ENCODE peak calls at places on chromosomes 13 and 19, in nine cellular contexts. N is hypothalamus; J is GM04504; D is osteoblast; L is frontal cortex; F is PC-9; T is endothelial cell; A is activated CD4-positive, alpha-beta T cell treated with anti-CD3 and anti-CD28 coated beads, Interleukin-2, amount 10 ng/mL, durations not matched to agents 7 days and 5 days; Y is astrocyte. U is an unnamed sample.

GRCh38 chr13:22198656-22199217 is 527.9 kb downstream of the FGF9 start:
- DNase-seq in N (no peak), J (no peak), D (no peak), L (no peak), F (no peak), T (no peak), A (no peak), Y (no peak), U (no peak)

GRCh38 chr13:84744203-84744602 is 861.9 kb upstream of the SLITRK1 start:
- DNase-seq in N (no peak), J (no peak), D (no peak), L (no peak), F (no peak), T (no peak), A (no peak), Y (no peak), U (no peak)

GRCh38 chr13:30818323-30818960 is 83.1 kb downstream of the ALOX5AP start:
- DNase-seq in N (no peak), J (peak), D (peak), L (no peak), F (no peak), T (no peak), A (no peak), Y (peak), U (no peak)

GRCh38 chr13:39254606-39255005 is 216.3 kb downstream of the NHLRC3 start:
- DNase-seq in N (no peak), J (no peak), D (no peak), L (no peak), F (no peak), T (no peak), A (no peak), Y (no peak), U (no peak)

GRCh38 chr13:45536224-45536623 is 71.5 kb downstream of the COG3 start:
- DNase-seq in N (no peak), J (no peak), D (no peak), L (no peak), F (no peak), T (no peak), A (no peak), Y (no peak), U (no peak)

GRCh38 chr13:56182598-56182997 is 958.1 kb upstream of the PRR20A start:
- DNase-seq in N (no peak), J (no peak), D (no peak), L (no peak), F (no peak), T (no peak), A (no peak), Y (no peak), U (no peak)

GRCh38 chr13:91456837-91457236 is 58.4 kb downstream of the GPC5 start:
- DNase-seq in N (no peak), J (no peak), D (no peak), L (no peak), F (no peak), T (no peak), A (no peak), Y (no peak), U (no peak)

GRCh38 chr13:110358381-110358780 is 51.3 kb downstream of the COL4A2 start:
- DNase-seq in N (no peak), J (no peak), D (no peak), L (no peak), F (no peak), T (no peak), A (no peak), Y (no peak), U (no peak)

GRCh38 chr13:74794582-74794981 is 660.4 kb upstream of the KLF12 start:
- DNase-seq in N (no peak), J (no peak), D (no peak), L (no peak), F (no peak), T (no peak), A (no peak), Y (no peak), U (no peak)

GRCh38 chr13:45623516-45624090 is 8.1 kb upstream of the ERICH6B start:
- DNase-seq in N (no peak), J (no peak), D (peak), L (no peak), F (no peak), T (no peak), A (peak), Y (no peak), U (no peak)

GRCh38 chr19:1000095-1000494 is at the start of gene GRIN3B:
- DNase-seq in N (no peak), J (no peak), D (peak), L (peak), F (peak), T (peak), A (peak), Y (no peak), U (peak)

GRCh38 chr13:94553766-94554165 is 42.2 kb downstream of the TGDS start:
- DNase-seq in N (no peak), J (no peak), D (no peak), L (no peak), F (peak), T (no peak), A (no peak), Y (no peak), U (no peak)

GRCh38 chr13:45167611-45168554 is 33.0 kb downstream of the KCTD4 start:
- DNase-seq in N (no peak), J (no peak), D (peak), L (no peak), F (peak), T (no peak), A (no peak), Y (no peak), U (no peak)

GRCh38 chr19:13339869-13340268 is 166.4 kb downstream of the CACNA1A start:
- DNase-seq in N (peak), J (no peak), D (no peak), L (peak), F (peak), T (no peak), A (no peak), Y (no peak), U (no peak)

GRCh38 chr19:38714354-38714778 is 29.9 kb downstream of the CAPN12 start:
- DNase-seq in N (no peak), J (no peak), D (no peak), L (no peak), F (no peak), T (no peak), A (no peak), Y (no peak), U (no peak)

GRCh38 chr13:114078501-114079451 is 53.6 kb downstream of the RASA3 start:
- DNase-seq in N (no peak), J (peak), D (peak), L (no peak), F (peak), T (no peak), A (no peak), Y (peak), U (no peak)

GRCh38 chr19:4624733-4625362 is 14.5 kb upstream of the TNFAIP8L1 start:
- DNase-seq in N (no peak), J (no peak), D (peak), L (no peak), F (no peak), T (no peak), A (no peak), Y (no peak), U (no peak)

GRCh38 chr19:55216461-55217198 is 7.3 kb upstream of the PTPRH start:
- DNase-seq in N (peak), J (peak), D (peak), L (peak), F (peak), T (peak), A (peak), Y (peak), U (peak)

GRCh38 chr19:51887522-51888498 is at the start of gene ZNF577:
- DNase-seq in N (peak), J (peak), D (peak), L (peak), F (no peak), T (peak), A (peak), Y (peak), U (peak)

GRCh38 chr19:49676136-49676689 is 858 bp upstream of the PRMT1 start:
- DNase-seq in N (peak), J (no peak), D (peak), L (peak), F (peak), T (peak), A (peak), Y (peak), U (no peak)

GRCh38 chr19:18385675-18386542 is at the start of gene GDF15:
- DNase-seq in N (no peak), J (peak), D (peak), L (no peak), F (peak), T (peak), A (peak), Y (peak), U (peak)

U was measured in immature natural killer cell.